ENCODE peak calls at places on chromosome 11, in ten cellular contexts. O, X, T, C, W, P, L, E, I and V are unnamed samples.

GRCh38 chr11:12868315-12869073 is 140.6 kb upstream of the RASSF10 start:
- DNase-seq in I (no peak), C (no peak), X (no peak), L (no peak), O (no peak), T (peak), E (no peak), P (peak), W (no peak), V (no peak)

GRCh38 chr11:71076021-71076420 is 176.4 kb downstream of the SHANK2 start:
- DNase-seq in P (no peak), C (no peak), W (no peak), I (no peak), T (no peak), L (no peak), X (no peak), O (no peak), E (no peak), V (no peak)

GRCh38 chr11:27248430-27249207 is 114.4 kb downstream of the CCDC34 start:
- DNase-seq in L (no peak), C (no peak), T (peak), P (peak), W (no peak), I (no peak), X (no peak), O (no peak), E (no peak), V (no peak)

GRCh38 chr11:75527938-75528845 is 2.5 kb upstream of the GDPD5 start:
- DNase-seq in X (no peak), L (no peak), O (no peak), W (no peak), I (no peak), T (no peak), P (no peak), C (no peak), E (no peak), V (no peak)

GRCh38 chr11:61254403-61255025 is 13.5 kb downstream of the PGA5 start:
- DNase-seq in P (peak), E (peak), T (peak), C (no peak), I (peak), X (no peak), W (peak), O (no peak), L (peak), V (peak)

GRCh38 chr11:64809781-64810241 is 540 bp downstream of the MEN1 start:
- DNase-seq in T (peak), L (no peak), C (no peak), O (no peak), P (no peak), I (no peak), W (no peak), E (peak), X (no peak), V (no peak)

GRCh38 chr11:127737499-127737898 is 736.9 kb upstream of the KIRREL3 start:
- DNase-seq in X (no peak), O (no peak), C (no peak), I (no peak), W (no peak), L (no peak), P (no peak), T (no peak), E (no peak), V (no peak)

GRCh38 chr11:92948116-92948515 is 21.3 kb upstream of the MTNR1B start:
- DNase-seq in X (no peak), O (no peak), T (no peak), E (no peak), C (no peak), L (no peak), I (no peak), W (no peak), P (no peak), V (no peak)

GRCh38 chr11:19697721-19698121 is 14.9 kb upstream of the NAV2 start:
- DNase-seq in I (no peak), C (no peak), E (no peak), X (no peak), W (no peak), L (no peak), T (no peak), P (no peak), O (no peak), V (no peak)

GRCh38 chr11:18172686-18173085 is at the start of gene MRGPRX4:
- DNase-seq in W (no peak), C (no peak), I (no peak), T (no peak), E (no peak), X (no peak), L (no peak), O (no peak), P (no peak), V (no peak)

GRCh38 chr11:83249972-83250593 is 36.1 kb downstream of the CCDC90B start:
- DNase-seq in C (no peak), X (no peak), E (no peak), T (peak), P (peak), W (no peak), I (peak), L (no peak), O (no peak), V (no peak)

GRCh38 chr11:116821050-116821918 is 1.8 kb downstream of the APOA4 start:
- DNase-seq in E (no peak), P (no peak), C (no peak), T (no peak), O (no peak), I (no peak), X (no peak), W (no peak), L (no peak), V (no peak)

GRCh38 chr11:110355011-110355744 is 58.8 kb upstream of the RDX start:
- DNase-seq in I (no peak), O (no peak), P (no peak), X (no peak), C (no peak), T (no peak), L (no peak), E (no peak), W (peak), V (no peak)

GRCh38 chr11:28049338-28050216 is 58.4 kb downstream of the KIF18A start:
- DNase-seq in T (peak), I (no peak), P (no peak), X (no peak), W (no peak), C (no peak), O (no peak), E (no peak), L (no peak), V (no peak)

GRCh38 chr11:36600155-36600554 is 2.1 kb upstream of the RAG2 start:
- DNase-seq in E (no peak), P (no peak), C (no peak), L (no peak), X (no peak), I (no peak), W (no peak), O (no peak), T (no peak), V (no peak)

GRCh38 chr11:108788565-108789199 is 123.8 kb downstream of the DDX10 start:
- DNase-seq in C (no peak), W (no peak), I (no peak), P (no peak), T (peak), X (no peak), L (no peak), O (no peak), E (no peak), V (no peak)

GRCh38 chr11:19853016-19853415 is 140.4 kb downstream of the NAV2 start:
- DNase-seq in X (no peak), P (no peak), O (no peak), C (no peak), E (no peak), T (peak), W (no peak), I (no peak), L (no peak), V (no peak)

GRCh38 chr11:106794058-106794457 is 224.2 kb downstream of the GUCY1A2 start:
- DNase-seq in T (peak), C (no peak), I (no peak), X (no peak), L (no peak), W (no peak), P (no peak), O (no peak), E (no peak), V (no peak)

GRCh38 chr11:6601041-6601461 is 2.4 kb downstream of the RRP8 start:
- DNase-seq in O (no peak), P (no peak), X (no peak), I (no peak), W (no peak), C (no peak), L (no peak), T (no peak), E (no peak), V (no peak)

GRCh38 chr11:57436031-57436430 is 9.1 kb upstream of the SLC43A3 start:
- DNase-seq in I (no peak), O (no peak), X (no peak), T (no peak), L (no peak), W (no peak), E (no peak), C (no peak), P (no peak), V (no peak)

GRCh38 chr11:115677190-115677589 is 173.0 kb upstream of the CADM1 start:
- DNase-seq in X (no peak), P (no peak), L (no peak), T (no peak), I (no peak), W (no peak), E (no peak), C (no peak), O (no peak), V (no peak)

GRCh38 chr11:68049509-68050370 is 10.9 kb downstream of the TCIRG1 start:
- DNase-seq in I (no peak), X (no peak), O (no peak), L (no peak), T (peak), C (no peak), P (no peak), E (no peak), W (no peak), V (no peak)

GRCh38 chr11:77207019-77207485 is 79.0 kb downstream of the MYO7A start:
- DNase-seq in W (no peak), T (no peak), C (no peak), I (no peak), X (no peak), E (no peak), L (no peak), O (no peak), P (no peak), V (no peak)

GRCh38 chr11:33016654-33017053 is 976 bp downstream of the DEPDC7 start:
- DNase-seq in T (no peak), O (no peak), X (no peak), L (no peak), E (no peak), W (no peak), C (no peak), P (peak), I (no peak), V (no peak)

GRCh38 chr11:8749202-8749601 is 66.6 kb downstream of the RPL27A start:
- DNase-seq in O (no peak), L (no peak), T (no peak), E (no peak), I (no peak), P (no peak), X (no peak), C (no peak), W (no peak), V (no peak)

GRCh38 chr11:98536023-98536422 is 484.7 kb upstream of the CNTN5 start:
- DNase-seq in P (no peak), E (no peak), X (no peak), C (no peak), W (no peak), T (no peak), I (no peak), L (no peak), O (no peak), V (no peak)

GRCh38 chr11:20599424-20600346 is at the start of gene SLC6A5:
- DNase-seq in O (no peak), C (no peak), L (no peak), T (peak), E (peak), I (no peak), X (no peak), P (no peak), W (no peak), V (no peak)

GRCh38 chr11:72954860-72955259 is 140.6 kb downstream of the ATG16L2 start:
- DNase-seq in E (no peak), T (no peak), P (no peak), W (no peak), O (no peak), L (no peak), C (no peak), I (no peak), X (no peak), V (no peak)

GRCh38 chr11:17067417-17067816 is 10.1 kb downstream of the RPS13 start:
- DNase-seq in I (no peak), W (no peak), O (no peak), C (no peak), X (no peak), L (no peak), E (no peak), P (no peak), T (no peak), V (no peak)

GRCh38 chr11:34033399-34033798 is 18.1 kb upstream of the CAPRIN1 start:
- DNase-seq in X (no peak), T (no peak), O (no peak), E (no peak), L (no peak), I (no peak), P (no peak), C (no peak), W (no peak), V (no peak)

GRCh38 chr11:88102595-88102929 is 72.7 kb downstream of the RAB38 start:
- DNase-seq in P (no peak), W (no peak), O (no peak), C (no peak), E (no peak), L (no peak), T (no peak), I (no peak), X (no peak), V (no peak)

GRCh38 chr11:63896071-63896470 is 20.9 kb downstream of the RCOR2 start:
- DNase-seq in E (no peak), X (no peak), P (no peak), W (no peak), I (no peak), T (no peak), L (no peak), O (no peak), C (no peak), V (no peak)